ENCODE peak calls at places on chromosomes 5 and 9, in eight cellular contexts. One of them, this sample, is unnamed.

GRCh38 chr5:157080291-157080690 is 21.4 kb upstream of the HAVCR1 start:
- DNase-seq in amygdala: no peak
- DNase-seq in DMS153: no peak
- DNase-seq in RWPE2: no peak
- DNase-seq in bronchial epithelial cell: no peak
- DNase-seq in stimulated activated CD4-positive, alpha-beta T cell treated with anti-CD3 and anti-CD28 coated beads, Interleukin-2, amount 100 ng/mL, for 48 hours: no peak
- DNase-seq in hippocampal formation: no peak
- DNase-seq in activated naive CD4-positive, alpha-beta T cell treated with anti-CD3 and anti-CD28 coated beads, Interleukin-2, amount 10 ng/mL, durations not matched to agents 7 days and 5 days: no peak
- DNase-seq in this sample: no peak

GRCh38 chr9:134552349-134552990 is 89.1 kb upstream of the COL5A1 start:
- DNase-seq in amygdala: peak; percentile 10
- DNase-seq in DMS153: no peak
- DNase-seq in RWPE2: no peak
- DNase-seq in bronchial epithelial cell: no peak
- DNase-seq in stimulated activated CD4-positive, alpha-beta T cell treated with anti-CD3 and anti-CD28 coated beads, Interleukin-2, amount 100 ng/mL, for 48 hours: no peak
- DNase-seq in hippocampal formation: no peak
- DNase-seq in activated naive CD4-positive, alpha-beta T cell treated with anti-CD3 and anti-CD28 coated beads, Interleukin-2, amount 10 ng/mL, durations not matched to agents 7 days and 5 days: no peak
- DNase-seq in this sample: no peak

GRCh38 chr5:127791439-127791838 is 88.2 kb downstream of the CCDC192 start:
- DNase-seq in amygdala: no peak
- DNase-seq in DMS153: no peak
- DNase-seq in RWPE2: no peak
- DNase-seq in bronchial epithelial cell: no peak
- DNase-seq in stimulated activated CD4-positive, alpha-beta T cell treated with anti-CD3 and anti-CD28 coated beads, Interleukin-2, amount 100 ng/mL, for 48 hours: no peak
- DNase-seq in hippocampal formation: no peak
- DNase-seq in activated naive CD4-positive, alpha-beta T cell treated with anti-CD3 and anti-CD28 coated beads, Interleukin-2, amount 10 ng/mL, durations not matched to agents 7 days and 5 days: no peak
- DNase-seq in this sample: no peak

GRCh38 chr5:150639317-150639738 is 1.1 kb upstream of the SYNPO start:
- DNase-seq in amygdala: no peak
- DNase-seq in DMS153: no peak
- DNase-seq in RWPE2: no peak
- DNase-seq in bronchial epithelial cell: no peak
- DNase-seq in stimulated activated CD4-positive, alpha-beta T cell treated with anti-CD3 and anti-CD28 coated beads, Interleukin-2, amount 100 ng/mL, for 48 hours: no peak
- DNase-seq in hippocampal formation: no peak
- DNase-seq in activated naive CD4-positive, alpha-beta T cell treated with anti-CD3 and anti-CD28 coated beads, Interleukin-2, amount 10 ng/mL, durations not matched to agents 7 days and 5 days: no peak
- DNase-seq in this sample: no peak

GRCh38 chr5:18465833-18466681 is 831.8 kb downstream of the TAF11L14 start:
- DNase-seq in amygdala: peak; percentile 2
- DNase-seq in DMS153: peak; percentile 50
- DNase-seq in RWPE2: no peak
- DNase-seq in bronchial epithelial cell: peak; percentile 60
- DNase-seq in stimulated activated CD4-positive, alpha-beta T cell treated with anti-CD3 and anti-CD28 coated beads, Interleukin-2, amount 100 ng/mL, for 48 hours: peak; percentile 29
- DNase-seq in hippocampal formation: peak; percentile 70
- DNase-seq in activated naive CD4-positive, alpha-beta T cell treated with anti-CD3 and anti-CD28 coated beads, Interleukin-2, amount 10 ng/mL, durations not matched to agents 7 days and 5 days: peak; percentile 52
- DNase-seq in this sample: peak; percentile 86

GRCh38 chr9:126915281-126915816 is 767 bp downstream of the RALGPS1 start:
- DNase-seq in amygdala: no peak
- DNase-seq in DMS153: peak; percentile 57
- DNase-seq in RWPE2: peak; percentile 73
- DNase-seq in bronchial epithelial cell: no peak
- DNase-seq in stimulated activated CD4-positive, alpha-beta T cell treated with anti-CD3 and anti-CD28 coated beads, Interleukin-2, amount 100 ng/mL, for 48 hours: peak; percentile 3
- DNase-seq in hippocampal formation: no peak
- DNase-seq in activated naive CD4-positive, alpha-beta T cell treated with anti-CD3 and anti-CD28 coated beads, Interleukin-2, amount 10 ng/mL, durations not matched to agents 7 days and 5 days: peak; percentile 72
- DNase-seq in this sample: peak; percentile 49

GRCh38 chr5:42718591-42718990 is 38.0 kb upstream of the CCDC152 start:
- DNase-seq in amygdala: no peak
- DNase-seq in DMS153: no peak
- DNase-seq in RWPE2: no peak
- DNase-seq in bronchial epithelial cell: peak; percentile 11
- DNase-seq in stimulated activated CD4-positive, alpha-beta T cell treated with anti-CD3 and anti-CD28 coated beads, Interleukin-2, amount 100 ng/mL, for 48 hours: no peak
- DNase-seq in hippocampal formation: no peak
- DNase-seq in activated naive CD4-positive, alpha-beta T cell treated with anti-CD3 and anti-CD28 coated beads, Interleukin-2, amount 10 ng/mL, durations not matched to agents 7 days and 5 days: peak; percentile 30
- DNase-seq in this sample: no peak

GRCh38 chr5:82806513-82806912 is 270.7 kb downstream of the TMEM167A start:
- DNase-seq in amygdala: no peak
- DNase-seq in DMS153: no peak
- DNase-seq in RWPE2: no peak
- DNase-seq in bronchial epithelial cell: peak; percentile 97
- DNase-seq in stimulated activated CD4-positive, alpha-beta T cell treated with anti-CD3 and anti-CD28 coated beads, Interleukin-2, amount 100 ng/mL, for 48 hours: no peak
- DNase-seq in hippocampal formation: no peak
- DNase-seq in activated naive CD4-positive, alpha-beta T cell treated with anti-CD3 and anti-CD28 coated beads, Interleukin-2, amount 10 ng/mL, durations not matched to agents 7 days and 5 days: no peak
- DNase-seq in this sample: no peak

GRCh38 chr5:146860213-146860891 is 18.2 kb downstream of the PPP2R2B start:
- DNase-seq in amygdala: no peak
- DNase-seq in DMS153: no peak
- DNase-seq in RWPE2: no peak
- DNase-seq in bronchial epithelial cell: no peak
- DNase-seq in stimulated activated CD4-positive, alpha-beta T cell treated with anti-CD3 and anti-CD28 coated beads, Interleukin-2, amount 100 ng/mL, for 48 hours: no peak
- DNase-seq in hippocampal formation: no peak
- DNase-seq in activated naive CD4-positive, alpha-beta T cell treated with anti-CD3 and anti-CD28 coated beads, Interleukin-2, amount 10 ng/mL, durations not matched to agents 7 days and 5 days: no peak
- DNase-seq in this sample: no peak

GRCh38 chr5:117881426-117882230 is 1106.7 kb downstream of the DTWD2 start:
- DNase-seq in amygdala: no peak
- DNase-seq in DMS153: no peak
- DNase-seq in RWPE2: no peak
- DNase-seq in bronchial epithelial cell: no peak
- DNase-seq in stimulated activated CD4-positive, alpha-beta T cell treated with anti-CD3 and anti-CD28 coated beads, Interleukin-2, amount 100 ng/mL, for 48 hours: no peak
- DNase-seq in hippocampal formation: peak; percentile 30
- DNase-seq in activated naive CD4-positive, alpha-beta T cell treated with anti-CD3 and anti-CD28 coated beads, Interleukin-2, amount 10 ng/mL, durations not matched to agents 7 days and 5 days: no peak
- DNase-seq in this sample: peak; percentile 89

GRCh38 chr5:154783774-154784460 is 28.7 kb downstream of the LARP1 start:
- DNase-seq in amygdala: no peak
- DNase-seq in DMS153: no peak
- DNase-seq in RWPE2: no peak
- DNase-seq in bronchial epithelial cell: no peak
- DNase-seq in stimulated activated CD4-positive, alpha-beta T cell treated with anti-CD3 and anti-CD28 coated beads, Interleukin-2, amount 100 ng/mL, for 48 hours: no peak
- DNase-seq in hippocampal formation: no peak
- DNase-seq in activated naive CD4-positive, alpha-beta T cell treated with anti-CD3 and anti-CD28 coated beads, Interleukin-2, amount 10 ng/mL, durations not matched to agents 7 days and 5 days: no peak
- DNase-seq in this sample: no peak

GRCh38 chr9:27943544-27943943 is 370.3 kb upstream of the C9orf72 start:
- DNase-seq in amygdala: no peak
- DNase-seq in DMS153: no peak
- DNase-seq in RWPE2: no peak
- DNase-seq in bronchial epithelial cell: no peak
- DNase-seq in stimulated activated CD4-positive, alpha-beta T cell treated with anti-CD3 and anti-CD28 coated beads, Interleukin-2, amount 100 ng/mL, for 48 hours: no peak
- DNase-seq in hippocampal formation: no peak
- DNase-seq in activated naive CD4-positive, alpha-beta T cell treated with anti-CD3 and anti-CD28 coated beads, Interleukin-2, amount 10 ng/mL, durations not matched to agents 7 days and 5 days: no peak
- DNase-seq in this sample: no peak

GRCh38 chr5:142368529-142368928 is 43.7 kb upstream of the SPRY4 start:
- DNase-seq in amygdala: no peak
- DNase-seq in DMS153: no peak
- DNase-seq in RWPE2: no peak
- DNase-seq in bronchial epithelial cell: no peak
- DNase-seq in stimulated activated CD4-positive, alpha-beta T cell treated with anti-CD3 and anti-CD28 coated beads, Interleukin-2, amount 100 ng/mL, for 48 hours: no peak
- DNase-seq in hippocampal formation: no peak
- DNase-seq in activated naive CD4-positive, alpha-beta T cell treated with anti-CD3 and anti-CD28 coated beads, Interleukin-2, amount 10 ng/mL, durations not matched to agents 7 days and 5 days: no peak
- DNase-seq in this sample: no peak

GRCh38 chr9:128481561-128481960 is 23.0 kb upstream of the GLE1 start:
- DNase-seq in amygdala: no peak
- DNase-seq in DMS153: no peak
- DNase-seq in RWPE2: no peak
- DNase-seq in bronchial epithelial cell: no peak
- DNase-seq in stimulated activated CD4-positive, alpha-beta T cell treated with anti-CD3 and anti-CD28 coated beads, Interleukin-2, amount 100 ng/mL, for 48 hours: no peak
- DNase-seq in hippocampal formation: no peak
- DNase-seq in activated naive CD4-positive, alpha-beta T cell treated with anti-CD3 and anti-CD28 coated beads, Interleukin-2, amount 10 ng/mL, durations not matched to agents 7 days and 5 days: no peak
- DNase-seq in this sample: no peak

GRCh38 chr5:143229426-143229895 is 174.0 kb downstream of the NR3C1 start:
- DNase-seq in amygdala: no peak
- DNase-seq in DMS153: no peak
- DNase-seq in RWPE2: no peak
- DNase-seq in bronchial epithelial cell: no peak
- DNase-seq in stimulated activated CD4-positive, alpha-beta T cell treated with anti-CD3 and anti-CD28 coated beads, Interleukin-2, amount 100 ng/mL, for 48 hours: no peak
- DNase-seq in hippocampal formation: no peak
- DNase-seq in activated naive CD4-positive, alpha-beta T cell treated with anti-CD3 and anti-CD28 coated beads, Interleukin-2, amount 10 ng/mL, durations not matched to agents 7 days and 5 days: peak; percentile 21
- DNase-seq in this sample: no peak

GRCh38 chr5:10656176-10656830 is 92.4 kb downstream of the ANKRD33B start:
- DNase-seq in amygdala: no peak
- DNase-seq in DMS153: no peak
- DNase-seq in RWPE2: peak; percentile 40
- DNase-seq in bronchial epithelial cell: peak; percentile 39
- DNase-seq in stimulated activated CD4-positive, alpha-beta T cell treated with anti-CD3 and anti-CD28 coated beads, Interleukin-2, amount 100 ng/mL, for 48 hours: no peak
- DNase-seq in hippocampal formation: no peak
- DNase-seq in activated naive CD4-positive, alpha-beta T cell treated with anti-CD3 and anti-CD28 coated beads, Interleukin-2, amount 10 ng/mL, durations not matched to agents 7 days and 5 days: no peak
- DNase-seq in this sample: no peak

GRCh38 chr9:110531776-110532175 is 47.8 kb downstream of the SVEP1 start:
- DNase-seq in amygdala: no peak
- DNase-seq in DMS153: no peak
- DNase-seq in RWPE2: no peak
- DNase-seq in bronchial epithelial cell: no peak
- DNase-seq in stimulated activated CD4-positive, alpha-beta T cell treated with anti-CD3 and anti-CD28 coated beads, Interleukin-2, amount 100 ng/mL, for 48 hours: no peak
- DNase-seq in hippocampal formation: no peak
- DNase-seq in activated naive CD4-positive, alpha-beta T cell treated with anti-CD3 and anti-CD28 coated beads, Interleukin-2, amount 10 ng/mL, durations not matched to agents 7 days and 5 days: no peak
- DNase-seq in this sample: peak; percentile 99

GRCh38 chr9:32483343-32483742 is 42.7 kb downstream of the RIGI start:
- DNase-seq in amygdala: no peak
- DNase-seq in DMS153: no peak
- DNase-seq in RWPE2: no peak
- DNase-seq in bronchial epithelial cell: no peak
- DNase-seq in stimulated activated CD4-positive, alpha-beta T cell treated with anti-CD3 and anti-CD28 coated beads, Interleukin-2, amount 100 ng/mL, for 48 hours: no peak
- DNase-seq in hippocampal formation: no peak
- DNase-seq in activated naive CD4-positive, alpha-beta T cell treated with anti-CD3 and anti-CD28 coated beads, Interleukin-2, amount 10 ng/mL, durations not matched to agents 7 days and 5 days: no peak
- DNase-seq in this sample: no peak

GRCh38 chr5:156798201-156798600 is 51.9 kb upstream of the PPP1R2B start:
- DNase-seq in amygdala: no peak
- DNase-seq in DMS153: no peak
- DNase-seq in RWPE2: no peak
- DNase-seq in bronchial epithelial cell: no peak
- DNase-seq in stimulated activated CD4-positive, alpha-beta T cell treated with anti-CD3 and anti-CD28 coated beads, Interleukin-2, amount 100 ng/mL, for 48 hours: no peak
- DNase-seq in hippocampal formation: no peak
- DNase-seq in activated naive CD4-positive, alpha-beta T cell treated with anti-CD3 and anti-CD28 coated beads, Interleukin-2, amount 10 ng/mL, durations not matched to agents 7 days and 5 days: no peak
- DNase-seq in this sample: no peak

GRCh38 chr5:174535691-174536090 is 188.7 kb upstream of the MSX2 start:
- DNase-seq in amygdala: no peak
- DNase-seq in DMS153: no peak
- DNase-seq in RWPE2: no peak
- DNase-seq in bronchial epithelial cell: peak; percentile 46
- DNase-seq in stimulated activated CD4-positive, alpha-beta T cell treated with anti-CD3 and anti-CD28 coated beads, Interleukin-2, amount 100 ng/mL, for 48 hours: no peak
- DNase-seq in hippocampal formation: no peak
- DNase-seq in activated naive CD4-positive, alpha-beta T cell treated with anti-CD3 and anti-CD28 coated beads, Interleukin-2, amount 10 ng/mL, durations not matched to agents 7 days and 5 days: no peak
- DNase-seq in this sample: no peak

GRCh38 chr9:71506821-71507220 is 261.5 kb downstream of the CEMIP2 start:
- DNase-seq in amygdala: no peak
- DNase-seq in DMS153: no peak
- DNase-seq in RWPE2: no peak
- DNase-seq in bronchial epithelial cell: peak; percentile 97
- DNase-seq in stimulated activated CD4-positive, alpha-beta T cell treated with anti-CD3 and anti-CD28 coated beads, Interleukin-2, amount 100 ng/mL, for 48 hours: no peak
- DNase-seq in hippocampal formation: no peak
- DNase-seq in activated naive CD4-positive, alpha-beta T cell treated with anti-CD3 and anti-CD28 coated beads, Interleukin-2, amount 10 ng/mL, durations not matched to agents 7 days and 5 days: no peak
- DNase-seq in this sample: no peak